ENCODE peak calls at places on chromosomes 2 and 18, in ten cellular contexts. D is fibroblast of pulmonary artery, L is PC-3, N is brain microvascular endothelial cell, Z is neural crest cell, T is choroid plexus epithelial cell, C is tibial artery, J is dorsolateral prefrontal cortex, Q is GM10248, X is epithelial cell of esophagus. H is an unnamed sample.

GRCh38 chr2:97995026-97995733 is 568 bp downstream of the TMEM131 start:
- DNase-seq in D (peak), L (peak), N (no peak), Z (no peak), T (peak), C (peak), J (peak), Q (peak), X (peak), H (peak)

GRCh38 chr2:48527211-48527880 is 2.6 kb upstream of the STON1 start:
- DNase-seq in D (peak), L (no peak), N (no peak), Z (no peak), T (no peak), C (no peak), J (no peak), Q (no peak), X (no peak), H (no peak)

GRCh38 chr2:120901213-120901612 is 165.5 kb downstream of the GLI2 start:
- DNase-seq in D (no peak), L (no peak), N (no peak), Z (no peak), T (no peak), C (no peak), J (no peak), Q (no peak), X (no peak), H (no peak)

GRCh38 chr2:98492441-98492840 is 47.8 kb downstream of the INPP4A start:
- DNase-seq in D (no peak), L (no peak), N (no peak), Z (no peak), T (no peak), C (no peak), J (no peak), Q (no peak), X (no peak), H (no peak)

GRCh38 chr2:127175821-127176354 is 44.2 kb downstream of the CYP27C1 start:
- DNase-seq in D (no peak), L (no peak), N (no peak), Z (no peak), T (no peak), C (no peak), J (peak), Q (no peak), X (peak), H (no peak)

GRCh38 chr2:6186332-6187100 is 494.3 kb downstream of the SOX11 start:
- DNase-seq in D (peak), L (no peak), N (peak), Z (no peak), T (peak), C (no peak), J (no peak), Q (no peak), X (peak), H (peak)

GRCh38 chr2:17199741-17200140 is 318.5 kb downstream of the RAD51AP2 start:
- DNase-seq in D (no peak), L (no peak), N (no peak), Z (no peak), T (no peak), C (no peak), J (no peak), Q (no peak), X (no peak), H (no peak)

GRCh38 chr2:33598472-33599174 is 476 bp downstream of the FAM98A start:
- DNase-seq in D (peak), L (peak), N (peak), Z (peak), T (peak), C (peak), J (no peak), Q (peak), X (peak), H (peak)

GRCh38 chr2:70069049-70069448 is 18.2 kb upstream of the PCBP1 start:
- DNase-seq in D (no peak), L (no peak), N (no peak), Z (no peak), T (no peak), C (no peak), J (no peak), Q (peak), X (peak), H (peak)

GRCh38 chr2:98808546-98808945 is 77.6 kb upstream of the MGAT4A start:
- DNase-seq in D (no peak), L (no peak), N (no peak), Z (no peak), T (no peak), C (no peak), J (no peak), Q (no peak), X (no peak), H (no peak)

GRCh38 chr18:1034971-1035370 is 130.3 kb downstream of the ADCYAP1 start:
- DNase-seq in D (no peak), L (no peak), N (no peak), Z (no peak), T (no peak), C (no peak), J (no peak), Q (no peak), X (no peak), H (no peak)

GRCh38 chr2:141271346-141271745 is 859.5 kb downstream of the LRP1B start:
- DNase-seq in D (peak), L (no peak), N (no peak), Z (no peak), T (peak), C (no peak), J (no peak), Q (no peak), X (no peak), H (no peak)

GRCh38 chr2:121450301-121450700 is 80.4 kb upstream of the RNU4ATAC start:
- DNase-seq in D (no peak), L (no peak), N (no peak), Z (no peak), T (no peak), C (no peak), J (no peak), Q (no peak), X (no peak), H (no peak)

GRCh38 chr18:3660719-3661118 is 210.7 kb downstream of the TGIF1 start:
- DNase-seq in D (no peak), L (no peak), N (no peak), Z (no peak), T (no peak), C (no peak), J (no peak), Q (no peak), X (no peak), H (no peak)

GRCh38 chr2:71614976-71615768 is 161.8 kb downstream of the DYSF start:
- DNase-seq in D (peak), L (no peak), N (peak), Z (no peak), T (peak), C (peak), J (peak), Q (no peak), X (no peak), H (no peak)

GRCh38 chr2:96305979-96306308 is 598 bp upstream of the SNRNP200 start:
- DNase-seq in D (no peak), L (no peak), N (no peak), Z (no peak), T (no peak), C (no peak), J (no peak), Q (no peak), X (no peak), H (no peak)

GRCh38 chr2:43254331-43254730 is 27.9 kb upstream of the ZFP36L2 start:
- DNase-seq in D (no peak), L (no peak), N (no peak), Z (no peak), T (no peak), C (no peak), J (no peak), Q (no peak), X (no peak), H (no peak)

GRCh38 chr2:181857471-181857870 is 34.1 kb upstream of the ITPRID2 start:
- DNase-seq in D (peak), L (peak), N (peak), Z (no peak), T (peak), C (no peak), J (no peak), Q (no peak), X (peak), H (peak)

GRCh38 chr2:40103590-40103989 is 324.5 kb upstream of the THUMPD2 start:
- DNase-seq in D (peak), L (no peak), N (no peak), Z (no peak), T (peak), C (no peak), J (no peak), Q (no peak), X (peak), H (peak)

GRCh38 chr2:2743164-2743571 is 412.1 kb upstream of the MYT1L start:
- DNase-seq in D (peak), L (peak), N (peak), Z (no peak), T (peak), C (peak), J (peak), Q (no peak), X (peak), H (no peak)

GRCh38 chr2:43472527-43473194 is 123.2 kb downstream of the THADA start:
- DNase-seq in D (no peak), L (peak), N (no peak), Z (no peak), T (no peak), C (no peak), J (no peak), Q (no peak), X (peak), H (no peak)

GRCh38 chr2:176419591-176420071 is 150.4 kb downstream of the MTX2 start:
- DNase-seq in D (peak), L (peak), N (peak), Z (no peak), T (peak), C (no peak), J (no peak), Q (no peak), X (peak), H (no peak)

GRCh38 chr2:62478093-62478580 is 27.9 kb downstream of the TMEM17 start:
- DNase-seq in D (peak), L (no peak), N (no peak), Z (no peak), T (peak), C (peak), J (no peak), Q (no peak), X (peak), H (no peak)

GRCh38 chr2:230439590-230439989 is 23.6 kb downstream of the SP100 start:
- DNase-seq in D (no peak), L (no peak), N (no peak), Z (no peak), T (no peak), C (no peak), J (no peak), Q (no peak), X (no peak), H (no peak)

GRCh38 chr2:10613263-10613662 is 76.5 kb downstream of the NOL10 start:
- DNase-seq in D (peak), L (no peak), N (no peak), Z (no peak), T (no peak), C (no peak), J (no peak), Q (no peak), X (no peak), H (no peak)

GRCh38 chr2:160721089-160722040 is 227.8 kb upstream of the RBMS1 start:
- DNase-seq in D (no peak), L (no peak), N (no peak), Z (no peak), T (peak), C (no peak), J (no peak), Q (no peak), X (no peak), H (no peak)

GRCh38 chr2:228048838-228049490 is 132.5 kb downstream of the SPHKAP start:
- DNase-seq in D (peak), L (peak), N (peak), Z (peak), T (peak), C (no peak), J (no peak), Q (no peak), X (peak), H (peak)

GRCh38 chr2:220871909-220872308 is 700.2 kb downstream of the EPHA4 start:
- DNase-seq in D (no peak), L (peak), N (no peak), Z (no peak), T (no peak), C (no peak), J (no peak), Q (no peak), X (peak), H (no peak)

GRCh38 chr2:2033691-2034090 is 289.4 kb upstream of the PXDN start:
- DNase-seq in D (no peak), L (no peak), N (no peak), Z (no peak), T (no peak), C (no peak), J (no peak), Q (no peak), X (no peak), H (no peak)

GRCh38 chr2:109290887-109291675 is 162.1 kb downstream of the SH3RF3 start:
- DNase-seq in D (peak), L (no peak), N (peak), Z (no peak), T (peak), C (no peak), J (peak), Q (no peak), X (no peak), H (peak)

GRCh38 chr18:32612651-32613050 is 142.0 kb upstream of the GAREM1 start:
- DNase-seq in D (no peak), L (peak), N (no peak), Z (no peak), T (no peak), C (no peak), J (no peak), Q (no peak), X (no peak), H (no peak)

GRCh38 chr2:195562624-195563566 is 94.1 kb upstream of the SLC39A10 start:
- DNase-seq in D (no peak), L (peak), N (no peak), Z (no peak), T (peak), C (no peak), J (no peak), Q (no peak), X (no peak), H (no peak)

GRCh38 chr2:8247905-8248622 is 433.8 kb upstream of the ID2 start:
- DNase-seq in D (peak), L (no peak), N (peak), Z (no peak), T (no peak), C (peak), J (no peak), Q (no peak), X (no peak), H (no peak)

GRCh38 chr2:120765031-120765910 is 29.6 kb downstream of the GLI2 start:
- DNase-seq in D (peak), L (no peak), N (no peak), Z (no peak), T (peak), C (peak), J (peak), Q (no peak), X (no peak), H (no peak)

GRCh38 chr2:8544168-8544785 is 137.6 kb upstream of the ID2 start:
- DNase-seq in D (no peak), L (no peak), N (no peak), Z (no peak), T (no peak), C (no peak), J (no peak), Q (no peak), X (no peak), H (no peak)

GRCh38 chr18:24704921-24705620 is 244.6 kb downstream of the HRH4 start:
- DNase-seq in D (no peak), L (no peak), N (no peak), Z (no peak), T (peak), C (no peak), J (no peak), Q (no peak), X (no peak), H (no peak)

GRCh38 chr2:1714291-1715064 is 29.8 kb downstream of the PXDN start:
- DNase-seq in D (no peak), L (no peak), N (no peak), Z (no peak), T (no peak), C (no peak), J (no peak), Q (no peak), X (no peak), H (no peak)

GRCh38 chr18:44946529-44947113 is 265.9 kb downstream of the SETBP1 start:
- DNase-seq in D (no peak), L (no peak), N (no peak), Z (no peak), T (no peak), C (no peak), J (no peak), Q (no peak), X (no peak), H (no peak)

GRCh38 chr2:235247001-235247400 is 246.8 kb upstream of the AGAP1 start:
- DNase-seq in D (no peak), L (no peak), N (no peak), Z (no peak), T (no peak), C (no peak), J (no peak), Q (no peak), X (no peak), H (no peak)
- TF ChIP-seq CTCF in D (no peak), L (no peak), N (no peak), Z (no peak), T (no peak), C (no peak), J (no peak), Q (no peak), X (no peak), H (no peak)

GRCh38 chr2:21633531-21634310 is 510.0 kb downstream of the TDRD15 start:
- DNase-seq in D (no peak), L (no peak), N (no peak), Z (no peak), T (no peak), C (no peak), J (no peak), Q (no peak), X (no peak), H (no peak)

GRCh38 chr2:21633015-21633414 is 509.2 kb downstream of the TDRD15 start:
- DNase-seq in D (no peak), L (no peak), N (no peak), Z (no peak), T (no peak), C (no peak), J (no peak), Q (no peak), X (no peak), H (no peak)

DNA sequence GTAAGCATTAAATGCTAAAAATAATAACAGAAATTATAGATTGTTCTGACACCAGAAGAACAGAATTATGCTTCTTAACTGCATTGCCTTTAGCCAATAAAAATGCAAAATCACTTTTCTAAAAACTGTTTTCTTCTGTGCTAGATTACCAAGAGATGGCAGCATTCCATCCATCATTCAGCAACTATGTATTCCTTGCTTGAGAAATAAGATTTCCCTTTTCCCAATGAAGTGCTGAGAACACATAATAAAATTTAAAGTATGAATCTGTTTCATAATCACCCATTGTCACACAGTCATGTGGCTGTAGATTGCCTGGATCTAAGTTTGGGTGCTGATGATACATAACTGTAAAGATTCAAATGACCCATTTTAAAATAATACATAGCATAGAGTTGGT is 504.2 kb downstream of the TDRD15 start:
- DNase-seq in D (no peak), L (no peak), N (no peak), Z (no peak), T (peak), C (no peak), J (no peak), Q (no peak), X (no peak), H (no peak)
- TF ChIP-seq CTCF in D (no peak), L (no peak), N (no peak), Z (no peak), T (no peak), C (no peak), J (no peak), Q (no peak), X (no peak), H (no peak)

GRCh38 chr2:111069722-111070121 is 51.0 kb upstream of the BCL2L11 start:
- DNase-seq in D (no peak), L (no peak), N (no peak), Z (no peak), T (no peak), C (no peak), J (no peak), Q (no peak), X (no peak), H (peak)
- TF ChIP-seq CTCF in D (peak), L (peak), N (peak), Z (peak), T (peak), C (no peak), J (no peak), Q (peak), X (peak), H (no peak)

GRCh38 chr2:187867165-187867564 is 312.9 kb upstream of the TFPI start:
- DNase-seq in D (no peak), L (no peak), N (no peak), Z (no peak), T (no peak), C (no peak), J (no peak), Q (no peak), X (no peak), H (no peak)
- TF ChIP-seq CTCF in D (no peak), L (no peak), N (no peak), Z (no peak), T (no peak), C (no peak), J (no peak), Q (no peak), X (no peak), H (no peak)